ENCODE peak calls at places on chromosomes 1 and 21, in five cellular contexts. F is left ventricle myocardium inferior; Y is hepatocyte; D is CD4-positive, CD25-positive, alpha-beta regulatory T cell; H is Karpas-422. P is an unnamed sample.

GRCh38 chr1:39890880-39891279 is 7.6 kb upstream of the TRIT1 start:
- DNase-seq in F (no peak), Y (no peak), D (no peak), H (no peak), P (no peak)

GRCh38 chr1:233034845-233035244 is 84.4 kb downstream of the NTPCR start:
- DNase-seq in F (no peak), Y (no peak), D (no peak), H (no peak), P (no peak)

GRCh38 chr1:165162671-165163241 is 193.8 kb downstream of the LMX1A start:
- DNase-seq in F (no peak), Y (peak; percentile 29), D (no peak), H (no peak), P (peak; percentile 92)

GRCh38 chr1:53410100-53410541 is 49.1 kb upstream of the DMRTB1 start:
- DNase-seq in F (no peak), Y (no peak), D (no peak), H (no peak), P (no peak)

GRCh38 chr1:247177755-247178154 is 5.9 kb upstream of the ZNF124 start:
- DNase-seq in F (no peak), Y (no peak), D (no peak), H (no peak), P (no peak)

GRCh38 chr1:238961790-238962189 is 424.6 kb upstream of the CHRM3 start:
- DNase-seq in F (no peak), Y (no peak), D (no peak), H (no peak), P (no peak)

GRCh38 chr1:64469977-64470669 is at the start of gene CACHD1:
- DNase-seq in F (peak; percentile 74), Y (peak; percentile 94), D (peak; percentile 23), H (no peak), P (peak; percentile 83)

GRCh38 chr1:63774617-63775417 is 1.0 kb downstream of the ROR1 start:
- DNase-seq in F (peak; percentile 43), Y (peak; percentile 62), D (no peak), H (no peak), P (peak; percentile 57)

GRCh38 chr1:16183157-16183556 is 27.3 kb upstream of the EPHA2 start:
- DNase-seq in F (no peak), Y (peak; percentile 34), D (no peak), H (no peak), P (no peak)
- H3K4me1 ChIP-seq in F (peaks cover 35% of the 10 kb centered on the region), Y (peaks cover 29% of the 10 kb centered on the region), D (peaks cover 7% of the 10 kb centered on the region), H (peaks cover 4% of the 10 kb centered on the region), P (peaks cover 30% of the 10 kb centered on the region)

GRCh38 chr1:54814571-54814970 is 13.4 kb upstream of the TTC22 start:
- DNase-seq in F (no peak), Y (peak; percentile 2), D (no peak), H (no peak), P (no peak)

GRCh38 chr1:54816130-54816529 is 15.0 kb upstream of the TTC22 start:
- DNase-seq in F (no peak), Y (no peak), D (no peak), H (no peak), P (no peak)

GRCh38 chr1:54813479-54814147 is 12.5 kb upstream of the TTC22 start:
- DNase-seq in F (no peak), Y (no peak), D (no peak), H (no peak), P (no peak)

GRCh38 chr1:54814148-54814498 is 13.0 kb upstream of the TTC22 start:
- DNase-seq in F (no peak), Y (peak; percentile 3), D (no peak), H (no peak), P (no peak)

DNA sequence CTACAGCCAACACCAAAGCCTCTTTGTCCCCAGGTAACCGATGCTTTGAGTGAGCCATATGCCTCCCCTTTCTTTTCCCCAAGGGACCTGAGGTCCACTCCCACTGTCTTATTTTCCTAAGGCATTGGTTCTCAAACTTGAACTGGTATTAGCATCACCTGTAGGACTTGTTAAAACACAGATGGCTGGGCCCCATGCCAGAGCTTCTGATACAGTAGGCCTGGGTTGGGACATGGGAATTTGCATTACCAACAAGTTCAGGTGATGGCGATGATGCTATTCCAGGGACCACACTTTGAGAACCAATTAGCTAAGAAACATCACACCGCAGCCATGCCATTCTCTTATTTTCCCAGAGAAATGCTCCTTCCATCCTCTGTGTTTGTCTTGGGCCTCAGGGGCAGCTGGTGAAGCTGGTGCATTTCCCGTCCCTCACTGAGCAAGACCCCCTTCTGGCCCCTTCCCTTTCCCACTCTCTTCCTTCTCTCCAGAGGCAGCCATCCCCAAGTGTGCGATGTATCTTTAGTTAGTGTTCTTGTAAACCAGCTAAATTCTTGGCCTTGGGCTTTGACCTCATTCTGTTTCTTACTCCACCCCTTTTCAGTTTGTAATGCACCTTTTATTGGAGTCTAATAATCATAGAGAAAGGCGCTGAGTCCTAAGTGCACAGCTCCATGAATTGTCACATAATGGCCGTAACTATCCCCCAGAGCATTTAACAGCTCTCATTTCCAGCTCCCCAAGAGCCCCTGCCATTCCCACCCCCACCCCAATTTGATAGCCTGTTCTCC is 14.2 kb upstream of the TTC22 start:
- DNase-seq in F (no peak), Y (peak; percentile 18), D (no peak), H (no peak), P (no peak)
- H3K27ac ChIP-seq in F (no peak overlapping the region), Y (peak overlapping the region; percentile 16), D (no peak overlapping the region), H (no peak overlapping the region), P (no peak overlapping the region)

DNA sequence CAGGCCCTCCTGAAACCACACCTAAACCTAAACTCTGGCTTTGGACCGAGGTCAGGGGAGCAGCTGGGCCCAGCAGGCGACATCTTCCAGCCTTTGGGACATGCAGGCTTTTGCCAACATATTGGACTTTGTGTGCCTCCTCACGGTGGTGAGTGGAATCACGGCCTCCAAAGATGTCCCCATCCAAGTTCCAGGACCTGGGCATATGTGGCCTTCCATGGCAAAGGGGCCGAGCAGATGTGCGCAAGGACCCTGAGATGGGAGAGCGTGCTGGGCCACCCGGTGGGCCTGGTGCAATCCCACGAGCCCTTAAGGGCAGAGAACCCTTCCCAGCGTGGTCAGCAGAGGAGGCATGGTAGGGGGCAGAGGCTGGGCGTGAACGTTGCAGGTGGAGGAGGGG is 160.8 kb upstream of the C1orf174 start:
- DNase-seq in F (no peak), Y (no peak), D (no peak), H (peak; percentile 69), P (peak; percentile 27)
- H3K27me3 ChIP-seq in F (peaks cover 41% of the 10 kb centered on the region), Y (no peaks in the 10 kb centered on the region), D (no peaks in the 10 kb centered on the region), H (no peaks in the 10 kb centered on the region), P (peaks cover 8% of the 10 kb centered on the region)

DNA sequence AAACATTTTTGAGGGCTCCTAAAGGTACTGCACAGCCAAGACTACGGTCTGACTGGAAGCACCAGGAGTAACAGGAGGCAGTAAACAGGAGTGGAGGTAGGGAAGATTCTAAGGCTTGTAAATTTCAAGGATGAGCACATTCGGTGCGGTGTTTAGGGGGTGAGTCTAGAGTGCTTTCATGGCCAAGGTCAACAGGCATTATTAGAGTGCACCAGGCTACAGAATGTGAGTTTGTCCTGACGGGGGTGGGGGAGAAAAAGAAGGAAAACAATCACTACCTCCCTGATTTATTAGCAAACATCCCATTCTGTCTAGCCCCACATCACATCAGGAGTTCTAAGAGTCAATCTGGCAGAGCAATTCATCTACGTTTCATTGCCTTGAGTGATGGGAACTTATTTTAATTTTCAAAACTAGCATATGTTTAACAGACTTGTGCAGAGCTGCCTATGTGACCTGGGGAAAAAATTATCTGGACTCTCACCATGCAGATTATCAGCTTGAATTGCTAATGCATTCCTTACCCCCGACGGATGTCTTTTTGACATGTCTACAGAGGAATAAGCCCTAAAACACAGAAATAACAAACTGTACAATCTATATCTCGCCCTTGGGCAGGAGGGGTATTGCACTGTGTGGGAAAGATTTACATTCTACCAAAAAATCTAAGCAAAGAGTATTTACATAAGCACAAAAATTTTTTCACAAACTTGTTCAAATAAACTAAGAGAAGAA is 45.0 kb downstream of the APP start:
- DNase-seq in F (no peak), Y (no peak), D (no peak), H (no peak), P (no peak)
- H3K4me1 ChIP-seq in F (peaks cover 81% of the 10 kb centered on the region), Y (peaks cover 44% of the 10 kb centered on the region), D (no peaks in the 10 kb centered on the region), H (no peaks in the 10 kb centered on the region), P (peaks cover 30% of the 10 kb centered on the region)

P was measured in SJCRH30.